ENCODE peak calls at places on chromosomes 6 and 20, in five cellular contexts. A is GM13977, F is fibroblast of pulmonary artery, H is AG04449, P is GM10248. V is an unnamed sample.

GRCh38 chr20:59028812-59029211 is 3.3 kb downstream of the ATP5F1E start:
- DNase-seq in A (no peak), F (no peak), H (no peak), P (no peak), V (no peak)

GRCh38 chr6:150270330-150271052 is 98.3 kb upstream of the IYD start:
- DNase-seq in A (no peak), F (no peak), H (no peak), P (no peak), V (no peak)

GRCh38 chr20:17786221-17786718 is 86.5 kb downstream of the BANF2 start:
- DNase-seq in A (no peak), F (peak; percentile 82), H (no peak), P (no peak), V (peak; percentile 26)

GRCh38 chr6:139112561-139112960 is 22.3 kb upstream of the HECA start:
- DNase-seq in A (no peak), F (no peak), H (no peak), P (no peak), V (no peak)

GRCh38 chr6:110066091-110066490 is 88.0 kb downstream of the GPR6 start:
- DNase-seq in A (no peak), F (no peak), H (no peak), P (no peak), V (no peak)

GRCh38 chr6:75893058-75893775 is 144.2 kb downstream of the MYO6 start:
- DNase-seq in A (peak; percentile 35), F (peak; percentile 90), H (peak; percentile 28), P (peak; percentile 23), V (peak; percentile 77)

GRCh38 chr6:33716379-33716778 is 4.9 kb upstream of the UQCC2 start:
- DNase-seq in A (no peak), F (no peak), H (no peak), P (no peak), V (no peak)

GRCh38 chr20:17589161-17589834 is 19.4 kb downstream of the DSTN start:
- DNase-seq in A (no peak), F (no peak), H (no peak), P (no peak), V (peak; percentile 29)

GRCh38 chr6:14849224-14849623 is 396.6 kb upstream of the JARID2 start:
- DNase-seq in A (no peak), F (no peak), H (no peak), P (no peak), V (no peak)

GRCh38 chr6:111727798-111728197 is 122.1 kb upstream of the TRAF3IP2 start:
- DNase-seq in A (no peak), F (peak; percentile 46), H (no peak), P (no peak), V (no peak)

GRCh38 chr20:3783516-3784225 is 2.4 kb upstream of the SPEF1 start:
- DNase-seq in A (no peak), F (no peak), H (no peak), P (no peak), V (no peak)

GRCh38 chr6:4607026-4607704 is 169.0 kb upstream of the CDYL start:
- DNase-seq in A (no peak), F (peak; percentile 69), H (no peak), P (no peak), V (peak; percentile 73)

GRCh38 chr20:46122516-46123481 is 4.7 kb downstream of the CD40 start:
- DNase-seq in A (no peak), F (no peak), H (no peak), P (no peak), V (no peak)

GRCh38 chr20:48717959-48718223 is 109.9 kb downstream of the PREX1 start:
- DNase-seq in A (no peak), F (no peak), H (no peak), P (no peak), V (no peak)

GRCh38 chr6:122388945-122389344 is 10.5 kb upstream of the HSF2 start:
- DNase-seq in A (no peak), F (no peak), H (no peak), P (no peak), V (no peak)

GRCh38 chr20:24547967-24548366 is 78.5 kb downstream of the SYNDIG1 start:
- DNase-seq in A (no peak), F (no peak), H (no peak), P (no peak), V (no peak)

GRCh38 chr6:30194797-30195690 is 18.2 kb downstream of the TRIM26 start:
- DNase-seq in A (no peak), F (no peak), H (no peak), P (no peak), V (no peak)

GRCh38 chr20:5923493-5923892 is 26.8 kb downstream of the TRMT6 start:
- DNase-seq in A (no peak), F (no peak), H (no peak), P (no peak), V (no peak)

GRCh38 chr6:8017276-8017701 is 46.9 kb downstream of the BLOC1S5 start:
- DNase-seq in A (no peak), F (no peak), H (no peak), P (peak; percentile 13), V (no peak)

GRCh38 chr6:134352786-134353480 is 35.0 kb upstream of the SGK1 start:
- DNase-seq in A (no peak), F (peak; percentile 87), H (no peak), P (no peak), V (peak; percentile 73)

GRCh38 chr20:25987073-25987927 is 290.6 kb upstream of the ZNF337 start:
- DNase-seq in A (no peak), F (peak; percentile 47), H (no peak), P (no peak), V (peak; percentile 18)

GRCh38 chr20:46010491-46011405 is 2.0 kb downstream of the MMP9 start:
- DNase-seq in A (no peak), F (no peak), H (no peak), P (no peak), V (no peak)

GRCh38 chr6:13217206-13217905 is 111.0 kb downstream of the TBC1D7 start:
- DNase-seq in A (no peak), F (peak; percentile 46), H (peak; percentile 4), P (no peak), V (peak; percentile 27)

DNA sequence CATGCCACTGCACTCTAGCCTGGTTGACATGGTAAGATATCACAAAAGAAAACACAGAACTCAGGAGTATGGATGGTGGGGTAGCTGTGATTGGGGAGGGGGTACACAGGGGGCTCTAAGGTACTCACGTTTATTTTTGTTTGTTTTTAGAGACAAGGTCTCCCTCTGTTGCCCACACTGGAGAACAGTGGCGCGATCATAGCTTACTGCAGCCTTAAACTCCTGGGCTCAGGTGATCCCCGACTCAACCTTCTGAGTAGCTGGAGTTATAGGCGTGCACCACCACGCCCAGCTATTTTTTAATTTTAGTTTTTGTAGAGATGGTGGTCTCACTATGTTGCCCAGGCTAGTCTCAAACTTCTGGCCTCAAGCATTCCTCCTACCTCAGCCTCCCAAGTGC is 29.3 kb downstream of the BCL2L1 start:
- DNase-seq in A (no peak), F (no peak), H (no peak), P (no peak), V (no peak)
- TF ChIP-seq CTCF in A (no peak), F (no peak), H (no peak), P (no peak), V (no peak)

GRCh38 chr6:3249821-3250220 is 8.9 kb upstream of the PSMG4 start:
- DNase-seq in A (no peak), F (no peak), H (no peak), P (no peak), V (no peak)
- TF ChIP-seq CTCF in A (no peak), F (no peak), H (no peak), P (no peak), V (no peak)

GRCh38 chr6:131795366-131795765 is 12.5 kb upstream of the ENPP1 start:
- DNase-seq in A (no peak), F (no peak), H (no peak), P (no peak), V (no peak)

GRCh38 chr6:131789219-131789618 is 18.6 kb upstream of the ENPP1 start:
- DNase-seq in A (no peak), F (no peak), H (no peak), P (no peak), V (no peak)

GRCh38 chr6:131787955-131788712 is 19.7 kb upstream of the ENPP1 start:
- DNase-seq in A (no peak), F (no peak), H (no peak), P (no peak), V (peak; percentile 66)

GRCh38 chr6:131787079-131787478 is 20.7 kb upstream of the ENPP1 start:
- DNase-seq in A (no peak), F (no peak), H (no peak), P (no peak), V (peak; percentile 37)

DNA sequence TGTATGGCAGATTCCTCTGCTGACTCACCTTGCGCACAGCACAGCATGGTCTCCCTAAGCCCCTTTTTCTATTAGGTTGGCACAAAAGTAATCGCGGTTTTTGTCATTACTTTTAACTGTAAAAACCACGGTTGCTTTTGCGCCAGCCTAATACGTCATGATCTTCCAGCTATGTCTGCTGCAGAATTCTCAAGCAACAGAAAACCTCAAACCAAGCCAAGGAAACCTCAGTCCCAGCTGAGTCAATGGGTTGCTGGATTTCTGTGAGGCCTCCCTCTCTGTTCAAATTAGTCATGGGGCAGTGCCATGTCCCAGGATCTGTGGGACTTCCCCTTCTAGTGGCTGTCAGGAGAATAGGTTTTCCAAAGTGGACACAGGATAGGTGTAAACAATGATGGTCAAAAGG is 15.7 kb upstream of the ENPP1 start:
- DNase-seq in A (no peak), F (no peak), H (no peak), P (no peak), V (peak; percentile 16)
- TF ChIP-seq CTCF in A (no peak), F (no peak), H (no peak), P (no peak), V (peak; percentile 33)

GRCh38 chr6:41073968-41074691 is 1.4 kb downstream of the NFYA start:
- DNase-seq in A (no peak), F (peak; percentile 13), H (no peak), P (no peak), V (no peak)

GRCh38 chr6:41072836-41073202 is at the start of gene NFYA:
- DNase-seq in A (peak; percentile 97), F (no peak), H (no peak), P (no peak), V (no peak)

GRCh38 chr6:41071501-41071922 is 644 bp downstream of the OARD1 start:
- DNase-seq in A (no peak), F (no peak), H (no peak), P (no peak), V (no peak)

GRCh38 chr6:41073203-41073967 is 611 bp downstream of the NFYA start:
- DNase-seq in A (peak; percentile 79), F (peak; percentile 83), H (no peak), P (peak; percentile 72), V (peak; percentile 63)

DNA sequence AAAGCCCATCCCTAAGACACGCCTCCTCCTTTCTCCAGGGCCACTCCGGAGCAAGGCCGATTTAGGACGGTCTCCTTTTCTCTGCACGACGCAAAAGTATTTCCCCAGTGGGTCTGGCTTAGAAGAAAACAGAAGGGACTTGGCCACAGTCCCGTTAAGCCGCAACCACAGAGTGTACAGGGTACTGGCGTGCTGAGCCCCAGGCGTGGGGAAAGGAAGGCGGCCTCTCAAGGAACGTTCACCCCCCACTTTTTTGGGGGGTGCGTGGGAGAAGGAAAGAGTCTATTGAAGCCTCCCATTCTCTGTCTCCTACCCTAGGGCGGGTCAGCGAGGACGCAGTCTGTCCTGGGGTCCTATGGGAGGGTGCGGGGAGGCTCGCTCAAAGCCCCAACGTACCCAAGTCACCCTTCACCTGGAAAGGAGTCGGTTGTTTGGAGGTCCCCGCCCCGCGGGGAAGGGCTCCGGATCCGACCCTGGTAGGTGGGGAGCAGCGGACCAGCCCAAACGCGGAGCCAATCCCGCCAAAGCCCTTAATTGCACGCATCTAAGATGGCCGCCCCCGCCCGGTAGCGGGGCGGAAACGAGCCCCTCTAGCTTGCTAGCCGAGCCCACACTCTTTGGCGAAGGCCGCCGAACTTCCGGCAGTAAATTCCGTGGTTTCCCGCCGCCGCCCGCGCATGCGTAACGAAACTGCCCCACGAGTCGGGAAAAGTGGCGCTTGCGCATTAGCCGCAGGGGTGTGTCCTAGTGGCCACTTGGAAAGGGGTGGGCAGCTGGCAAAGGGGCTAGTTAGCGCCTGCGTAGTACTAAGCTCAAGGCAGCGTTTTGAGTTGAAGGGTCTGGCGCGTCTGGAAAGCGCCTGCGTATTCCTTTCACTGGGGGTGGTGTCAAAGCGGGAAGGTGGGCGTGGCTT is at the start of gene OARD1:
- DNase-seq in A (peak; percentile 65), F (peak; percentile 100), H (peak; percentile 97), P (peak; percentile 96), V (peak; percentile 100)
- TF ChIP-seq CTCF in A (no peak), F (no peak), H (no peak), P (no peak), V (no peak)

V was measured in HFFc6.